ENCODE peak calls at places on chromosomes 6 and 20, in four cellular contexts. O is stomach, B is OCI-LY7, V is fibroblast of the aortic adventitia. I is an unnamed sample.
A peak's percentile ranks its signal among the peaks of the same experiment; 100 is the strongest.

GRCh38 chr6:54266400-54266923 is 41.8 kb upstream of the TINAG start:
- DNase-seq in O (no peak), B (peak; percentile 1), V (no peak), I (no peak)

GRCh38 chr6:32223258-32224235 is at the start of gene NOTCH4:
- DNase-seq in O (no peak), B (no peak), V (no peak), I (no peak)

GRCh38 chr20:63536241-63536977 is 767 bp downstream of the PTK6 start:
- DNase-seq in O (peak; percentile 71), B (no peak), V (peak; percentile 22), I (peak; percentile 30)

GRCh38 chr20:31869942-31870702 is at the start of the genes DUSP15 and TTLL9:
- DNase-seq in O (peak; percentile 55), B (no peak), V (no peak), I (no peak)

GRCh38 chr6:5063617-5064016 is 21.5 kb upstream of the PPP1R3G start:
- DNase-seq in O (no peak), B (no peak), V (no peak), I (no peak)

GRCh38 chr6:137490506-137490905 is 3.7 kb downstream of the OLIG3 start:
- DNase-seq in O (no peak), B (no peak), V (no peak), I (no peak)

GRCh38 chr6:155351273-155352129 is 37.2 kb upstream of the TFB1M start:
- DNase-seq in O (no peak), B (peak; percentile 79), V (no peak), I (no peak)

GRCh38 chr6:151481752-151482151 is 12.1 kb upstream of the CCDC170 start:
- DNase-seq in O (no peak), B (peak; percentile 27), V (no peak), I (no peak)

GRCh38 chr6:30691208-30691872 is 556 bp upstream of the NRM start:
- DNase-seq in O (no peak), B (no peak), V (no peak), I (no peak)

GRCh38 chr6:71721642-71722041 is 164.7 kb upstream of the RIMS1 start:
- DNase-seq in O (no peak), B (no peak), V (peak; percentile 3), I (peak; percentile 30)

GRCh38 chr6:116766506-116767176 is 1.1 kb upstream of the FAM162B start:
- DNase-seq in O (no peak), B (no peak), V (no peak), I (no peak)

GRCh38 chr20:8126979-8127378 is 5.1 kb upstream of the PLCB1 start:
- DNase-seq in O (no peak), B (no peak), V (no peak), I (no peak)

GRCh38 chr20:46030290-46031013 is 1.4 kb downstream of the SLC12A5 start:
- DNase-seq in O (no peak), B (no peak), V (no peak), I (no peak)

GRCh38 chr6:134452901-134453300 is 135.0 kb upstream of the SGK1 start:
- DNase-seq in O (no peak), B (no peak), V (no peak), I (no peak)

GRCh38 chr20:1323830-1324597 is 4.9 kb downstream of the SDCBP2 start:
- DNase-seq in O (no peak), B (no peak), V (no peak), I (no peak)

GRCh38 chr20:53943522-53944291 is 126.7 kb downstream of the BCAS1 start:
- DNase-seq in O (no peak), B (peak; percentile 66), V (peak; percentile 70), I (peak; percentile 67)

DNA sequence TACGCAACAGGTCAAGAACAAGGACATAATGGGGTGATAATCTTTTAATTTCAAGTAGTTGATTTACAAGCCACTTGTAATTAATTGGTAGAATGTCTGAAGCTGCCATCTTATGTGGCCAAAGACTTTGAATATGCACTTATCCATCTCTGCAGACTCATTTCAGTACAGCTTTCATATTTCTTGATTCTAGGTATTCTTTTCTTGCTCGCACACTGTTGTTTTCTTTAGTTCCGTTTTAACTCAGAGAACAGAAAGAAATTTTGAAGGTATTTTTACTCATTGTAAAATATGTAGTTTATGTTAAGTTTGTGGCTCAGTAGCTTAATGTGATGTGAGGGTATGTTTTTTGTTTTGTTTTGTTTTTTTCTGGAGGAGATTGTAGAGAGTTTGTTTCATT is 73.9 kb downstream of the UBR2 start:
- DNase-seq in O (no peak), B (no peak), V (no peak), I (no peak)
- H3K4me3 ChIP-seq in O (no peak overlapping the region), B (no peak overlapping the region), V (no peak overlapping the region), I (no peak overlapping the region)

GRCh38 chr20:37920270-37920669 is 17.3 kb downstream of the VSTM2L start:
- DNase-seq in O (no peak), B (no peak), V (no peak), I (no peak)

GRCh38 chr20:37921341-37921929 is 18.5 kb downstream of the VSTM2L start:
- DNase-seq in O (no peak), B (no peak), V (no peak), I (no peak)

GRCh38 chr20:37919389-37920040 is 16.6 kb downstream of the VSTM2L start:
- DNase-seq in O (no peak), B (no peak), V (no peak), I (no peak)

GRCh38 chr20:37922016-37922415 is 19.1 kb downstream of the VSTM2L start:
- DNase-seq in O (no peak), B (no peak), V (no peak), I (no peak)

DNA sequence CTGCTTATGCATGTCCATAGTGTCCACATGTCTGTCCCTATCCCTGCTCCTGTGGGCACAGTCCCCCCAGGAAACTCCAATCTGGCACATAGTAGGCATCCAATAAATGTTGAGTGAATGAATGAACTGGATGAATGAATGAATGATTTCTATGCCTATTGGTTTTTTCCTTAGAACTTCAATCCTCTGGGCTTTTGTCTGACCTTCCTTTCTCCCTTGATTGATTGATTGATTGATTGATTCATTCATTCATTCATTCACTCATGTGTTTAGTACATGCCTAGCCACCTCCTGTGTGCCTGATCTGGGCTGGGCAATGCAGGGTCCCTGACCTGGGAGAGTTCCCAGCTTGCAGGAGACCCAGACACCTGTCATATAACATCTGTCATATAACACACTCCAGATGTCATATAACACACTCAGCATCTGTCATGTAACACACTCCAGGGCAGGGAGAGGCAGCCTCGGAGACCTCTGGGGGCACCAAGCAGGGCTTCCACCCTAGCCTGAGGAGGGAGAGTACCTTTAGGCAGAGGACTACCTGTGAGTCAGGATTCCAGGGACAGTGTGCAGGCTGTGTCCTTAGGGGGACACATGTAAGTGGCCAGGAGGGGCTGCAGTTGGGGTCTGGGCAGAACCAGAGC is 17.9 kb downstream of the VSTM2L start:
- DNase-seq in O (no peak), B (no peak), V (no peak), I (no peak)
- H3K4me3 ChIP-seq in O (no peak overlapping the region), B (no peak overlapping the region), V (no peak overlapping the region), I (no peak overlapping the region)

GRCh38 chr6:135739288-135739687 is 112.2 kb upstream of the PDE7B start:
- DNase-seq in O (no peak), B (no peak), V (peak; percentile 96), I (peak; percentile 94)
- H3K4me3 ChIP-seq in O (no peak overlapping the region), B (no peak overlapping the region), V (peak overlapping the region; percentile 29), I (peak overlapping the region; percentile 1)

GRCh38 chr6:27542485-27542884 is 69.6 kb upstream of the ZNF184 start:
- DNase-seq in O (no peak), B (no peak), V (no peak), I (no peak)

GRCh38 chr6:27545271-27546046 is 72.6 kb upstream of the ZNF184 start:
- DNase-seq in O (no peak), B (no peak), V (peak; percentile 51), I (peak; percentile 64)

GRCh38 chr6:27544612-27545260 is 71.8 kb upstream of the ZNF184 start:
- DNase-seq in O (no peak), B (no peak), V (no peak), I (no peak)

GRCh38 chr6:27547157-27548075 is 74.5 kb upstream of the ZNF184 start:
- DNase-seq in O (no peak), B (peak; percentile 4), V (peak; percentile 68), I (peak; percentile 70)

DNA sequence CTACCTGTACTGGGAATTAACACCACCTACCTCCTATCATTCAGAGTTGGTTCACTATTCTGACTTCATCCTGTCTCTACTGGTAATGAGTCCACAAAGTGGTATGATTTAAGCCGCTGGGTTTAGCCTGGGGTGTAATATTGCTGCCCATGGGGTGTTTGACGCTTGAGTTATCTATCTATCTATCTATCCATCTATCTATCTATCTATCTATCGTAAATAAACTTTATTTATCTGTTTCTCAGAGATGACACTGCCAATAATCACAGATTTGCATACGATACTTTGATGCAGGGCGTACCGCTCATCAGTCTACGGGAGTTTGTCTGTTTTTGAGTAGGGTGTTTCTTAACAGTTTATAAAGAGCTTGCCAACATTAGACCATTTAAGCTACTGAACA is 73.6 kb upstream of the ZNF184 start:
- DNase-seq in O (no peak), B (no peak), V (no peak), I (no peak)
- H3K4me3 ChIP-seq in O (no peak overlapping the region), B (no peak overlapping the region), V (no peak overlapping the region), I (no peak overlapping the region)

GRCh38 chr20:38514185-38514584 is 41.5 kb downstream of the RALGAPB start:
- DNase-seq in O (no peak), B (no peak), V (no peak), I (no peak)
- H3K4me3 ChIP-seq in O (no peak overlapping the region), B (no peak overlapping the region), V (no peak overlapping the region), I (no peak overlapping the region)

DNA sequence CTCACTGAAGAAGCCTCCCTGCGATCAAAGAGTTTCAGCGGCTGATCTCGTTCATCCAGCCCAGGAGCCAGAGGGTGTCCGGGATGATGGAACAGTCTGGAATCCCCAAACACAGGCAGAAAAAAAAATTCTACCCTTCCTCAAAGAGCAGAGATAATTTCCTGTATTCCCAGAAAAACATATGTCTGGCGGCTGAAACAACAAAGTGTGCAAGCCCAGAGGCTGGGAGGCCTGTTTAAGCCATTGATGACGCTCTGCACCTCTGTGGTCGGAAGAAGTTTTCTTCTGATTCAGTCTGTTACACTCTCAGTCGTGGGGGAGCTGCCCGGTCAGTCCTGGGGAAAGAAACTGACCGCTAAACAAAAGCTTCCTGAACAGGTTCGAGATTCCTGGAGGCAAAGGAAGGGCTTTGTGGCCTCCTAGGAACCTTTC is 37.0 kb downstream of the TFEB start:
- DNase-seq in O (no peak), B (no peak), V (peak; percentile 79), I (peak; percentile 93)
- H3K4me3 ChIP-seq in O (no peak overlapping the region), B (no peak overlapping the region), V (no peak overlapping the region), I (no peak overlapping the region)

I was measured in fibroblast of pulmonary artery.